ENCODE peak calls at places on chromosomes 3 and 15, in ten cellular contexts. One of them, this sample, is unnamed.

GRCh38 chr3:123791417-123791816 is 92.7 kb downstream of the MYLK start:
- DNase-seq in A549: no peak
- DNase-seq in cardiac muscle cell: peak; percentile 88
- DNase-seq in epithelial cell of esophagus: peak; percentile 25
- DNase-seq in K562: no peak
- DNase-seq in PC-9: no peak
- DNase-seq in dorsolateral prefrontal cortex: no peak
- DNase-seq in AG04450: peak; percentile 87
- DNase-seq in ovary: no peak
- DNase-seq in right atrium auricular region: no peak
- DNase-seq in this sample: no peak

GRCh38 chr3:52205727-52206372 is 7.9 kb downstream of the ALAS1 start:
- DNase-seq in A549: no peak
- DNase-seq in cardiac muscle cell: no peak
- DNase-seq in epithelial cell of esophagus: peak; percentile 81
- DNase-seq in K562: no peak
- DNase-seq in PC-9: no peak
- DNase-seq in dorsolateral prefrontal cortex: no peak
- DNase-seq in AG04450: no peak
- DNase-seq in ovary: no peak
- DNase-seq in right atrium auricular region: no peak
- DNase-seq in this sample: no peak

GRCh38 chr3:15647629-15648167 is 46.2 kb downstream of the BTD start:
- DNase-seq in A549: no peak
- DNase-seq in cardiac muscle cell: peak; percentile 94
- DNase-seq in epithelial cell of esophagus: peak; percentile 49
- DNase-seq in K562: no peak
- DNase-seq in PC-9: peak; percentile 25
- DNase-seq in dorsolateral prefrontal cortex: no peak
- DNase-seq in AG04450: peak; percentile 90
- DNase-seq in ovary: no peak
- DNase-seq in right atrium auricular region: no peak
- DNase-seq in this sample: peak; percentile 95

GRCh38 chr3:179438836-179439235 is 12.4 kb downstream of the GNB4 start:
- DNase-seq in A549: no peak
- DNase-seq in cardiac muscle cell: no peak
- DNase-seq in epithelial cell of esophagus: no peak
- DNase-seq in K562: no peak
- DNase-seq in PC-9: no peak
- DNase-seq in dorsolateral prefrontal cortex: no peak
- DNase-seq in AG04450: no peak
- DNase-seq in ovary: no peak
- DNase-seq in right atrium auricular region: no peak
- DNase-seq in this sample: no peak

GRCh38 chr15:38401716-38402115 is 52.2 kb upstream of the FAM98B start:
- DNase-seq in A549: no peak
- DNase-seq in cardiac muscle cell: peak; percentile 23
- DNase-seq in epithelial cell of esophagus: no peak
- DNase-seq in K562: no peak
- DNase-seq in PC-9: no peak
- DNase-seq in dorsolateral prefrontal cortex: no peak
- DNase-seq in AG04450: no peak
- DNase-seq in ovary: no peak
- DNase-seq in right atrium auricular region: no peak
- DNase-seq in this sample: no peak

GRCh38 chr3:40546811-40547210 is 22.1 kb downstream of the ZNF621 start:
- DNase-seq in A549: no peak
- DNase-seq in cardiac muscle cell: peak; percentile 71
- DNase-seq in epithelial cell of esophagus: peak; percentile 59
- DNase-seq in K562: no peak
- DNase-seq in PC-9: no peak
- DNase-seq in dorsolateral prefrontal cortex: no peak
- DNase-seq in AG04450: peak; percentile 15
- DNase-seq in ovary: no peak
- DNase-seq in right atrium auricular region: no peak
- DNase-seq in this sample: peak; percentile 38

GRCh38 chr15:63497642-63498100 is 6.7 kb upstream of the USP3 start:
- DNase-seq in A549: no peak
- DNase-seq in cardiac muscle cell: peak; percentile 43
- DNase-seq in epithelial cell of esophagus: no peak
- DNase-seq in K562: no peak
- DNase-seq in PC-9: no peak
- DNase-seq in dorsolateral prefrontal cortex: no peak
- DNase-seq in AG04450: no peak
- DNase-seq in ovary: no peak
- DNase-seq in right atrium auricular region: no peak
- DNase-seq in this sample: no peak

GRCh38 chr3:184077881-184078280 is 19.0 kb upstream of the HTR3E start:
- DNase-seq in A549: no peak
- DNase-seq in cardiac muscle cell: no peak
- DNase-seq in epithelial cell of esophagus: no peak
- DNase-seq in K562: no peak
- DNase-seq in PC-9: no peak
- DNase-seq in dorsolateral prefrontal cortex: no peak
- DNase-seq in AG04450: no peak
- DNase-seq in ovary: no peak
- DNase-seq in right atrium auricular region: no peak
- DNase-seq in this sample: no peak

GRCh38 chr15:38996111-38996541 is 431.5 kb upstream of the RASGRP1 start:
- DNase-seq in A549: no peak
- DNase-seq in cardiac muscle cell: peak; percentile 90
- DNase-seq in epithelial cell of esophagus: peak; percentile 66
- DNase-seq in K562: no peak
- DNase-seq in PC-9: no peak
- DNase-seq in dorsolateral prefrontal cortex: no peak
- DNase-seq in AG04450: peak; percentile 55
- DNase-seq in ovary: no peak
- DNase-seq in right atrium auricular region: no peak
- DNase-seq in this sample: peak; percentile 97

GRCh38 chr3:80297720-80298119 is 529.9 kb upstream of the ROBO1 start:
- DNase-seq in A549: no peak
- DNase-seq in cardiac muscle cell: no peak
- DNase-seq in epithelial cell of esophagus: no peak
- DNase-seq in K562: no peak
- DNase-seq in PC-9: no peak
- DNase-seq in dorsolateral prefrontal cortex: no peak
- DNase-seq in AG04450: no peak
- DNase-seq in ovary: no peak
- DNase-seq in right atrium auricular region: no peak
- DNase-seq in this sample: no peak

GRCh38 chr3:182969277-182969676 is 11.1 kb downstream of the DCUN1D1 start:
- DNase-seq in A549: peak; percentile 8
- DNase-seq in cardiac muscle cell: peak; percentile 44
- DNase-seq in epithelial cell of esophagus: peak; percentile 17
- DNase-seq in K562: no peak
- DNase-seq in PC-9: no peak
- DNase-seq in dorsolateral prefrontal cortex: no peak
- DNase-seq in AG04450: peak; percentile 30
- DNase-seq in ovary: no peak
- DNase-seq in right atrium auricular region: no peak
- DNase-seq in this sample: peak; percentile 49

GRCh38 chr3:9780451-9780797 is 10.7 kb upstream of the CAMK1 start:
- DNase-seq in A549: no peak
- DNase-seq in cardiac muscle cell: no peak
- DNase-seq in epithelial cell of esophagus: no peak
- DNase-seq in K562: no peak
- DNase-seq in PC-9: no peak
- DNase-seq in dorsolateral prefrontal cortex: no peak
- DNase-seq in AG04450: no peak
- DNase-seq in ovary: no peak
- DNase-seq in right atrium auricular region: no peak
- DNase-seq in this sample: no peak

GRCh38 chr3:23480324-23480704 is 277.2 kb downstream of the UBE2E2 start:
- DNase-seq in A549: no peak
- DNase-seq in cardiac muscle cell: no peak
- DNase-seq in epithelial cell of esophagus: no peak
- DNase-seq in K562: no peak
- DNase-seq in PC-9: no peak
- DNase-seq in dorsolateral prefrontal cortex: peak; percentile 90
- DNase-seq in AG04450: no peak
- DNase-seq in ovary: no peak
- DNase-seq in right atrium auricular region: no peak
- DNase-seq in this sample: no peak

DNA sequence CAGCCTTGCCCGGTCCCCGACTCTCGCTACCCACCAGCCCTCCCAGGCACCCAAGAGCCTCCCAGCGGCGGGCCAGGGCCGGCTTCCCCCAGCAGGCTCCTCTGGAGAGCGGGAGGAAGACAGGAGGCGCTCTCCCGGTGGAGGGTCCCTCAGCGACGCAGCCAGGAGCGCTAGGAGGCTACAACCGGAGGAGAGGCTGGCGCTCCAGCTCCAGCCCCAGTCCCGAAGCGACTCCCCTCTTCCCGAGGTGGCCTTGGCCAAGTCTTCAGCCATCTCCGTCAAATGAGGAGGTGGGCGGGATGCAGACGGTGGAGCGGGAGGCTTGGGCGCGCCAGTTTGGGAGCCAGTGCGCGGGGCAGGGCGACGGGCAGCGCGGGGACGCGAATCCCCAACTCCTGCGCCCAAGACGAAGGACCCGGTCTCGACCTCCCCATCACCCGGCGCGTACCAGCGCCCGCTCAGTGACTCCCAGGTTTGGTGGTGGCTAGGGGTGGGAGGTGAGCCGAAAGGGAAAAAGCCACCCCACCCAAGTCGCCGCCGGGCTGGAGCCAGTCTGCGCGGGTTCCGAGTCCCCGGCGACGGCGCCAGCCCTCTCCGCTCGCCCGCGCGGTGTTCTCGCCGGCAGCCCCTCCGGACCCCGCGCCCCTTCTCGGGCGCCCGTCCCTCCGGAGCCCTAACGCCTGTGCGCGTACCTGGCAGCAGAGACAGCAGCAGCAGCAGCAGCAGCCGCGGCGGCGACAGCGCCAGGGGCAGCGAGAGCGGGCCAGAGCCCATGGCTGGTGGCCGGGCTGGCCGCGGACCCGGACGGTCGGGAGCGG is 566 bp downstream of the CHRNA3 start:
- DNase-seq in A549: peak; percentile 70
- DNase-seq in cardiac muscle cell: peak; percentile 15
- DNase-seq in epithelial cell of esophagus: no peak
- DNase-seq in K562: no peak
- DNase-seq in PC-9: no peak
- DNase-seq in dorsolateral prefrontal cortex: no peak
- DNase-seq in AG04450: no peak
- DNase-seq in ovary: no peak
- DNase-seq in right atrium auricular region: no peak
- DNase-seq in this sample: no peak
- TF ChIP-seq CTCF in A549: peak; percentile 59
- TF ChIP-seq CTCF in cardiac muscle cell: peak; percentile 28
- TF ChIP-seq CTCF in epithelial cell of esophagus: no peak
- TF ChIP-seq CTCF in K562: peak; percentile 49
- TF ChIP-seq CTCF in PC-9: no peak
- TF ChIP-seq CTCF in dorsolateral prefrontal cortex: peak; percentile 25
- TF ChIP-seq CTCF in AG04450: peak; percentile 22
- TF ChIP-seq CTCF in ovary: no peak
- TF ChIP-seq CTCF in right atrium auricular region: no peak
- TF ChIP-seq CTCF in this sample: no peak

GRCh38 chr3:187368251-187368733 is at the start of gene RTP4:
- DNase-seq in A549: no peak
- DNase-seq in cardiac muscle cell: peak; percentile 57
- DNase-seq in epithelial cell of esophagus: peak; percentile 44
- DNase-seq in K562: no peak
- DNase-seq in PC-9: peak; percentile 30
- DNase-seq in dorsolateral prefrontal cortex: no peak
- DNase-seq in AG04450: no peak
- DNase-seq in ovary: no peak
- DNase-seq in right atrium auricular region: no peak
- DNase-seq in this sample: peak; percentile 18
- H3K4me3 ChIP-seq in A549: no peak within 1 kb of the TSS
- H3K4me3 ChIP-seq in cardiac muscle cell: no peak within 1 kb of the TSS
- H3K4me3 ChIP-seq in epithelial cell of esophagus: no peak within 1 kb of the TSS
- H3K4me3 ChIP-seq in K562: no peak within 1 kb of the TSS
- H3K4me3 ChIP-seq in PC-9: peak within 1 kb of the TSS; percentile 23
- H3K4me3 ChIP-seq in dorsolateral prefrontal cortex: peak within 1 kb of the TSS; percentile 72
- H3K4me3 ChIP-seq in AG04450: peak within 1 kb of the TSS; percentile 31
- H3K4me3 ChIP-seq in ovary: peak within 1 kb of the TSS; percentile 43
- H3K4me3 ChIP-seq in right atrium auricular region: peak within 1 kb of the TSS; percentile 40
- H3K4me3 ChIP-seq in this sample: peak within 1 kb of the TSS; percentile 40

DNA sequence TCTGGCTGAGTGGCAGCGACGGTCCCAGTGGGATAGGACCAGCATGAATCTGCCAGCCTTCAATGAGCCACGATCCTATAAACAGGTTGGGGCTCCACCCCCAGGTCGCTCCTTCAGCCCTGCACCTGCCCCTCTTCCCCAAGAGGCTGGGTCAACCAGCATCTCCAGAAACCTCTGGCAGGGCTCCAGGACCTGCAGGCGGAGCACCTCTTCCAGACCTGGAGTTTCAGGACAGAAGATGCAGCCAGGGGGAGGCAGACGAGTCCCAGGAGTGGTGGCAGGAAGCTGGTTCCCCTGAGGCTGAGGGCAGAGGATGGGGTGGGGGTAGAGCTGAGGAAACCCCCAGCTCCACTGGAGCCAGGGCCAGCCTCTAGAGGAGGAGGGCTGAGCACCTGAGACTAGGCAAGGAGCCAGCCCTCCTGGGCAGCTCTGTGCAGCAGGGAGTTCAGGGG is at the start of gene PLA2G4D:
- DNase-seq in A549: no peak
- DNase-seq in cardiac muscle cell: no peak
- DNase-seq in epithelial cell of esophagus: peak; percentile 49
- DNase-seq in K562: no peak
- DNase-seq in PC-9: peak; percentile 46
- DNase-seq in dorsolateral prefrontal cortex: no peak
- DNase-seq in AG04450: no peak
- DNase-seq in ovary: no peak
- DNase-seq in right atrium auricular region: peak; percentile 40
- DNase-seq in this sample: no peak
- TF ChIP-seq CTCF in A549: no peak
- TF ChIP-seq CTCF in cardiac muscle cell: no peak
- TF ChIP-seq CTCF in epithelial cell of esophagus: peak; percentile 28
- TF ChIP-seq CTCF in K562: peak; percentile 52
- TF ChIP-seq CTCF in PC-9: no peak
- TF ChIP-seq CTCF in dorsolateral prefrontal cortex: no peak
- TF ChIP-seq CTCF in AG04450: no peak
- TF ChIP-seq CTCF in ovary: no peak
- TF ChIP-seq CTCF in right atrium auricular region: no peak
- TF ChIP-seq CTCF in this sample: no peak

DNA sequence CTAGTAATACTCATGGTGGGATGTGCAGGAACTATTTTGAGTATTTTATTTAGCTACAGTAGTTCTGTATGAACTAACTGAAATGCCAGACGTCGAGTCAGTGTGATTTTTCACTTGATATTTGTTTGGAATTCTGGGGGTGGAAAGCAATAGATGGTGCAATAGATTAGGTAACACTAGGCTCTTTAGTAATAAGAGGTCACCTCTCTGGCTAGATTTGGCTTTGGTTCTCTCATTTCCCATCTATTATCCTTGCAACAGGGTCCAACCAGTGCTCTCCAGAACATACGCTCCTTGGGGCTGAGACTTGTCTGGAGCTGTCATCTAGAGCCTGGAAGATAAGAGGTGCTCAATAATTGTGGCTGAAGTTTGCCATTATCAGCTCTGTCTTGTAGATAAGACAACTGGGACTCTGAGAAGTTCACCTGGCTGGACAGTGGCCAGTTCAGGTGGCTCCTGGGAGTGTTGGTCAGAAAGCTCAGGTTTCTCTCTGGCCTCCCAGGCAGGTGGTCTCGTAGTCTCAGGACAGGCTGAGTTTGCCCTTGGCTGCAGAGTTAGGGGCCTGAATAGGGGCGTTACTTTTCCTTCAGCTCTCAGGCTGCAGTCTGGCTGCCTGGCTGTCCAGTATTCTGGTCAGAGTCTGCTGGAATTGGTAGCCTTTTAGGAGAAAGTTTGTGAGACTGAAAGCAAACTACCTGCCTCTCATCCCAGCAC is 277.5 kb upstream of the RGMA start:
- DNase-seq in A549: no peak
- DNase-seq in cardiac muscle cell: no peak
- DNase-seq in epithelial cell of esophagus: no peak
- DNase-seq in K562: no peak
- DNase-seq in PC-9: no peak
- DNase-seq in dorsolateral prefrontal cortex: no peak
- DNase-seq in AG04450: no peak
- DNase-seq in ovary: no peak
- DNase-seq in right atrium auricular region: no peak
- DNase-seq in this sample: no peak
- H3K4me3 ChIP-seq in A549: no peak overlapping the region
- H3K4me3 ChIP-seq in cardiac muscle cell: no peak overlapping the region
- H3K4me3 ChIP-seq in epithelial cell of esophagus: no peak overlapping the region
- H3K4me3 ChIP-seq in K562: no peak overlapping the region
- H3K4me3 ChIP-seq in PC-9: no peak overlapping the region
- H3K4me3 ChIP-seq in dorsolateral prefrontal cortex: no peak overlapping the region
- H3K4me3 ChIP-seq in AG04450: no peak overlapping the region
- H3K4me3 ChIP-seq in ovary: no peak overlapping the region
- H3K4me3 ChIP-seq in right atrium auricular region: no peak overlapping the region
- H3K4me3 ChIP-seq in this sample: no peak overlapping the region

This sample was measured in AG09309.